ENCODE peak calls at places on chromosome 11, in ten cellular contexts. W is nephron progenitor cell; A is GM20000; Y is foreskin fibroblast; H is Peyer's patch; C is fibroblast of villous mesenchyme; Z is fibroblast of pulmonary artery; B is osteoblast; E is CD4-positive, alpha-beta T cell; F is endothelial cell. X is an unnamed sample.

GRCh38 chr11:75342231-75342918 is 9.1 kb downstream of the ARRB1 start:
- DNase-seq in W (no peak), A (no peak), Y (no peak), H (peak; percentile 51), C (no peak), Z (no peak), B (peak; percentile 84), E (no peak), F (no peak), X (no peak)

GRCh38 chr11:17985517-17985916 is 27.3 kb downstream of the SERGEF start:
- DNase-seq in W (no peak), A (no peak), Y (peak; percentile 39), H (no peak), C (no peak), Z (peak; percentile 62), B (no peak), E (no peak), F (no peak), X (no peak)

GRCh38 chr11:296976-297665 is 2.2 kb downstream of the IFITM5 start:
- DNase-seq in W (no peak), A (no peak), Y (no peak), H (peak; percentile 52), C (no peak), Z (no peak), B (peak; percentile 91), E (no peak), F (no peak), X (no peak)

GRCh38 chr11:83793332-83793731 is 507.2 kb upstream of the CCDC90B start:
- DNase-seq in W (no peak), A (no peak), Y (no peak), H (no peak), C (no peak), Z (no peak), B (no peak), E (no peak), F (no peak), X (no peak)

GRCh38 chr11:66361502-66361941 is 10.0 kb downstream of the SLC29A2 start:
- DNase-seq in W (no peak), A (peak; percentile 4), Y (no peak), H (no peak), C (no peak), Z (no peak), B (peak; percentile 73), E (no peak), F (no peak), X (no peak)

GRCh38 chr11:66280428-66280827 is 2.5 kb downstream of the CNIH2 start:
- DNase-seq in W (no peak), A (no peak), Y (no peak), H (no peak), C (no peak), Z (no peak), B (no peak), E (no peak), F (no peak), X (no peak)

GRCh38 chr11:83063073-83063754 is 8.5 kb downstream of the RAB30 start:
- DNase-seq in W (no peak), A (peak; percentile 62), Y (peak; percentile 24), H (no peak), C (peak; percentile 55), Z (peak; percentile 60), B (peak; percentile 81), E (no peak), F (no peak), X (peak; percentile 56)

GRCh38 chr11:75406338-75406777 is 7.0 kb downstream of the RPS3 start:
- DNase-seq in W (no peak), A (no peak), Y (peak; percentile 66), H (no peak), C (no peak), Z (no peak), B (no peak), E (no peak), F (no peak), X (no peak)

GRCh38 chr11:130451261-130452019 is 3.0 kb downstream of the ADAMTS15 start:
- DNase-seq in W (no peak), A (no peak), Y (peak; percentile 85), H (no peak), C (peak; percentile 27), Z (peak; percentile 82), B (peak; percentile 91), E (no peak), F (no peak), X (no peak)

GRCh38 chr11:130449246-130449990 is 973 bp downstream of the ADAMTS15 start:
- DNase-seq in W (peak; percentile 50), A (no peak), Y (peak; percentile 50), H (no peak), C (peak; percentile 16), Z (no peak), B (peak; percentile 82), E (no peak), F (no peak), X (no peak)

GRCh38 chr11:130448039-130448415 is 418 bp upstream of the ADAMTS15 start:
- DNase-seq in W (no peak), A (no peak), Y (no peak), H (no peak), C (no peak), Z (no peak), B (peak; percentile 9), E (no peak), F (no peak), X (no peak)

GRCh38 chr11:130448416-130449068 is at the start of gene ADAMTS15:
- DNase-seq in W (peak; percentile 91), A (peak; percentile 65), Y (peak; percentile 88), H (peak; percentile 80), C (peak; percentile 90), Z (peak; percentile 90), B (peak; percentile 97), E (no peak), F (peak; percentile 75), X (peak; percentile 73)

DNA sequence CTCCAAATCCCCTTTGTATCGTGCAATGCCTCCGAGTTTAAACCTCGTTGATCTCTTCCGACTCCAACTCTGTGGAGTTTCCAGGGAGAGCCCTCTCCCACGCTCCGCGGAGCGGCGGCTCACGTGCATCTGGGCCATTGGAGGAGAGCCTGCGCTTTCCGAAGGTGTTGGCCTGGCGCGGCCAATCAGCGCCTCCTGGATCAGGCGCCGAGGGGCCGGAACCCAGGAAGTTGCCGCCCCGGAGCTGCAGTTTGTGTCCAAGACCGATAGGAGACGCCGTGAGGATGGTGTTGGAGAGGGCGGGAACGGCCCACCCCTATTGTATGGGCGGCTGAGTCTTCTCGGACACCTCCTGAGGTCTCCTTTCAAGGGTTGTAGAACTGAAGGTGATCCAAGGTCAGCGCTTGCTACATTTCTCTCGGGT is 1.6 kb downstream of the ADAMTS15 start:
- DNase-seq in W (peak; percentile 80), A (no peak), Y (peak; percentile 90), H (peak; percentile 78), C (peak; percentile 90), Z (peak; percentile 90), B (peak; percentile 87), E (no peak), F (peak; percentile 68), X (no peak)
- TF ChIP-seq CTCF in W (peak; percentile 71), A (no peak), Y (peak; percentile 32), H (peak; percentile 53), C (peak; percentile 75), Z (peak; percentile 67), B (peak; percentile 41), E (no peak), F (peak; percentile 63), X (no peak)

DNA sequence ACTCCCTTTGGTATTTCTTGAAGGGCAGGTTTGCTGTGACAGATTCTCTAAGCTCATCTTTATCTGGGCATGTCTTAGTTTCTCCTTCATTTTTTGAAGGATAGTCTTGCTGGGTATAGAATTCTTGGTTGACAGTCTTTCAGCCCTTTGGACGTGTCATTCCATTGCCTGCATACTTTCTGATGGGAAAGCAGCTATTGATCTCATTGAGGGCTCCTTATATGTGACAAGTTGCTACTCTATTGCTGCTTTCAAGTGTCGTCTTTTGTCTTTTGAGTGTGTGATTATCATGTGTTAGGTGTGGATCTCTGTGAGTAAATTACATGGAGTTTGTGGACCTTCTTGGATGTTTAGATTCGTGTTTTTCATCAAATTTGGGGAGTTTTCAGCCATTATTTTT is 21.9 kb downstream of the IGHMBP2 start:
- DNase-seq in W (no peak), A (no peak), Y (no peak), H (no peak), C (no peak), Z (no peak), B (no peak), E (no peak), F (no peak), X (no peak)
- TF ChIP-seq CTCF in W (no peak), A (no peak), Y (no peak), H (no peak), C (no peak), Z (no peak), B (no peak), E (no peak), F (no peak), X (no peak)

DNA sequence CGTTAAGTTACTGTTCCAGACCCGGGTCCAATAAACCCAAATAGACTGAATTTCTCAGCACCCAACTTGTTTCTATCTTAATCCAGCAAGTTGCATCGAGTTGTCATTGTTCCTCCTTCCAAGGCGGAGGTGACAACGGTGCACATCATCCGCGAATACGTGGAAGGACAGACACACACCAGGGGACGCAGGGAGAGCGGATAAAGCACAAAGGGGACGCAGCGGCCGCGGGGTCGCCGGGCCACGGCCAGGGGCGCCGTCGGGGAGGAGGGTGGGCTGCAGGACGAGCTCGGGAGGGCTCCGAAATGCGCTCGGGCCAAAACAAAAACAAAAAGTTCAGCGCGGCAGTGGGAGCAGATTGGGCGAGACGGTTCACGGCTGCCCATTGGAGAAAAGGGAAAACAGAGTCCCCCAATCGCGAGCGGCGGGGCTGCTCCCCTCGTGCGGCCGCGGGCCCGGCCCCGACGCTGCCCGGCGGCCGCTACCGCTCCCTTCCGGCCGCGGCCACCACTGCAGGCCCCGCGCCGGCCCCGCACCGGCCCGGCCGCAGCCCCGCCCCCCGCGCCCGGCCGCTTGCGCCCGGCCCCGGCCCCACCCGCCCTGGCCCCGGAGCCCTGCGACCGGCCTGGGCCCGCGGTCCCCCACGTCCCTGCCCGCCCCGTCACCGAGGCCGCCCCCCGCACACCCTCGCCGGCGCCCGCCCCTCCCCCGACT is 518 bp downstream of the KMT5B start:
- DNase-seq in W (peak; percentile 76), A (peak; percentile 92), Y (peak; percentile 90), H (peak; percentile 79), C (peak; percentile 84), Z (peak; percentile 82), B (peak; percentile 99), E (peak; percentile 33), F (peak; percentile 72), X (peak; percentile 89)
- TF ChIP-seq CTCF in W (no peak), A (peak; percentile 48), Y (no peak), H (peak; percentile 46), C (peak; percentile 26), Z (no peak), B (peak; percentile 11), E (no peak), F (peak; percentile 37), X (peak; percentile 40)

GRCh38 chr11:7905549-7905948 is 25.5 kb downstream of the OR10A6 start:
- DNase-seq in W (no peak), A (no peak), Y (no peak), H (no peak), C (no peak), Z (no peak), B (peak; percentile 42), E (no peak), F (no peak), X (no peak)

GRCh38 chr11:7905961-7906429 is 25.1 kb downstream of the OR10A6 start:
- DNase-seq in W (no peak), A (no peak), Y (peak; percentile 28), H (no peak), C (no peak), Z (no peak), B (no peak), E (no peak), F (no peak), X (no peak)

GRCh38 chr11:7903940-7904339 is 27.1 kb downstream of the OR10A6 start:
- DNase-seq in W (no peak), A (no peak), Y (no peak), H (no peak), C (no peak), Z (no peak), B (no peak), E (no peak), F (no peak), X (no peak)

GRCh38 chr11:7906481-7906880 is 24.6 kb downstream of the OR10A6 start:
- DNase-seq in W (no peak), A (no peak), Y (peak; percentile 18), H (no peak), C (no peak), Z (no peak), B (no peak), E (no peak), F (no peak), X (no peak)

GRCh38 chr11:7904910-7905309 is 26.2 kb downstream of the OR10A6 start:
- DNase-seq in W (no peak), A (no peak), Y (peak; percentile 79), H (no peak), C (peak; percentile 28), Z (peak; percentile 24), B (no peak), E (no peak), F (no peak), X (no peak)
- TF ChIP-seq CTCF in W (no peak), A (no peak), Y (peak; percentile 25), H (no peak), C (peak; percentile 28), Z (peak; percentile 10), B (peak; percentile 57), E (no peak), F (no peak), X (no peak)